ENCODE peak calls at places on chromosomes 3 and 15, in four cellular contexts. S, C, M and R are unnamed samples.

GRCh38 chr15:70250208-70251201 is 152.8 kb upstream of the TLE3 start:
- DNase-seq in C (no peak), M (no peak), S (no peak), R (no peak)

GRCh38 chr3:36926292-36926897 is 18.5 kb downstream of the TRANK1 start:
- DNase-seq in S (no peak), M (no peak), C (no peak), R (no peak)

GRCh38 chr3:120909602-120909878 is 1.5 kb downstream of the STXBP5L start:
- DNase-seq in M (no peak), C (no peak), S (peak), R (no peak)

GRCh38 chr3:192042116-192042515 is 581.2 kb downstream of the PYDC2 start:
- DNase-seq in C (no peak), S (no peak), M (no peak), R (peak)

GRCh38 chr3:127652246-127652995 is 20.3 kb upstream of the ABTB1 start:
- DNase-seq in M (peak), S (peak), C (peak), R (no peak)

GRCh38 chr15:101359365-101359947 is 64.4 kb upstream of the SNRPA1 start:
- DNase-seq in S (peak), M (no peak), C (no peak), R (no peak)

GRCh38 chr3:116446037-116446436 is 750 bp upstream of the LSAMP start:
- DNase-seq in M (no peak), S (no peak), C (no peak), R (no peak)

GRCh38 chr3:107969994-107970896 is 120.6 kb downstream of the CD47 start:
- DNase-seq in M (no peak), C (peak), S (no peak), R (no peak)

GRCh38 chr3:177300039-177300833 is 103.0 kb upstream of the TBL1XR1 start:
- DNase-seq in S (no peak), M (no peak), C (peak), R (peak)

GRCh38 chr3:106337116-106337515 is 468.3 kb upstream of the CBLB start:
- DNase-seq in S (no peak), C (no peak), M (no peak), R (no peak)
- TF ChIP-seq BRCA1 in S (no peak), C (no peak), M (no peak), R (no peak)

DNA sequence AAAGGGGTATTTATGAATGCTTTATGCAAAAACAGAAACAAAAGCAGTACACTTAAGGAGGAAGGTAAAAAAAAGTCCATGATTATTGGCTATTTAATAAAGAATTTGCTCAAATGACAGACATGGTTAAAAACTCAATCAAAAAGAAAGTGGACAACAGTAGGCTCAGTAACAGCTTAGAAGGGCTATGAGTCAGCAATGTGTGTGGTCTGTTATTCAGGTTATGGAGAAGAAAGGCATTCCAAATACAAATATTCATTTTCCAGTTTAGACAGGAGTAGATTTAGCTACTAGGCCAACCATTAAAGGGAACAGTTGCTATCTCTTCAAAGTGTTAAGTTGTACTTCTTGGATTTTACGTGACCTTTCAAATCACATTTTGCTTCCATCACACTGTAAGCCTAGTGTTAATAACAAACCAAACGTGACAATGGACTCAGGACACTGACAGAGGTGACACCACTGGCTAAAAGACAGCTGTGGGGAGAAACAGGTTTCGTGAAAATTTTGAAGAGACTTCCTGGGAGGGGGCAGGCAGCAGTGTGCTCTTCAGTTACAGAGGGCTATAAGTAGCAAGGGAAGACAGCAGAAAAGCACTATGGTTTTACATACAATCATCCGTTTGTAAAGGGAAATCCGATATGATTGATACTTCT is 41.7 kb upstream of the MYO5C start:
- DNase-seq in C (peak), M (no peak), S (no peak), R (no peak)
- TF ChIP-seq CBX5 in C (no peak), M (no peak), S (no peak), R (no peak)

GRCh38 chr3:156614642-156615511 is 59.5 kb upstream of the TIPARP start:
- DNase-seq in C (no peak), S (no peak), M (no peak), R (no peak)

GRCh38 chr3:156612906-156613305 is 58.0 kb upstream of the SSR3 start:
- DNase-seq in S (no peak), C (no peak), M (no peak), R (no peak)

GRCh38 chr3:156617781-156618180 is 56.6 kb upstream of the TIPARP start:
- DNase-seq in S (no peak), C (no peak), M (no peak), R (no peak)

GRCh38 chr3:156617145-156617544 is 57.2 kb upstream of the TIPARP start:
- DNase-seq in M (no peak), S (no peak), C (no peak), R (no peak)

DNA sequence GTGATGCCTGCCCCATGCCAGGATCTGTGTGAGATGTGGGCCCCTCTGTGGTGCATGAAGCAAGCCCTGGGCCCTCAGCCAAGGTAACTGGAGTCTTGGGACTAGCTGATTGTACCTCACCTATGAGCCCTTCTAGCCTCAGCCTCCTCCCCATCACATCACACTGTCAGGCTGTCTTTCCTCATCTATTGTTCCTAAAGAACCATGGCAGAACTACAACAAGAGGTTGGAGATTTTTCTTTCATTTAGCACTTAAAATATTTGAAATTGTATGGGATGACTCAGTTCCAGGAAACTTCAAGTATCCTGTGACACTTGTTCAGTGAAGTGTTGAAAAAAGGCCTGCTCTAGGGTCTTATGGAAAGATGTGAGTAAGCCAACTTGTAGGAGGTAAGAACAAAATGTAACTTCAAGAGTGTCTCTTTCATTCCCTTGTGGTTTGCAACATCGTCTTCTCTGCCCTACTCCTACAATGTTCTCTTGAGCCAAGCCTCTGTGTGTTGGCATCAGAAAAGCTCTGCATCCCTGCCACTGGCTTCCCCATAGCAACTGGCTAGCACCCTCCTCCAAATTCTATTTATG is 58.7 kb upstream of the TIPARP start:
- DNase-seq in C (no peak), S (no peak), M (no peak), R (no peak)
- TF ChIP-seq BRCA1 in C (no peak), S (no peak), M (no peak), R (no peak)

GRCh38 chr15:59420986-59421618 is 16.9 kb upstream of the FAM81A start:
- DNase-seq in S (peak), C (no peak), M (no peak), R (no peak)
- TF ChIP-seq CBX5 in S (no peak), C (no peak), M (no peak), R (no peak)

GRCh38 chr3:9732080-9732752 is 681 bp downstream of the BRPF1 start:
- DNase-seq in M (peak), C (no peak), S (peak), R (no peak)

GRCh38 chr3:9729419-9729818 is 2.1 kb upstream of the BRPF1 start:
- DNase-seq in S (no peak), M (no peak), C (no peak), R (no peak)

GRCh38 chr3:9730747-9731205 is 759 bp upstream of the BRPF1 start:
- DNase-seq in M (no peak), S (peak), C (no peak), R (no peak)

GRCh38 chr3:9731206-9732079 is at the start of gene BRPF1:
- DNase-seq in C (peak), S (peak), M (peak), R (peak)

GRCh38 chr3:9732753-9733115 is 1.2 kb downstream of the BRPF1 start:
- DNase-seq in M (no peak), S (no peak), C (no peak), R (no peak)
- TF ChIP-seq BRCA1 in M (no peak), S (no peak), C (no peak), R (no peak)

GRCh38 chr15:36605626-36606263 is 26.3 kb downstream of the CDIN1 start:
- DNase-seq in M (no peak), S (no peak), C (no peak), R (no peak)
- TF ChIP-seq CBX5 in M (no peak), S (no peak), C (no peak), R (no peak)

DNA sequence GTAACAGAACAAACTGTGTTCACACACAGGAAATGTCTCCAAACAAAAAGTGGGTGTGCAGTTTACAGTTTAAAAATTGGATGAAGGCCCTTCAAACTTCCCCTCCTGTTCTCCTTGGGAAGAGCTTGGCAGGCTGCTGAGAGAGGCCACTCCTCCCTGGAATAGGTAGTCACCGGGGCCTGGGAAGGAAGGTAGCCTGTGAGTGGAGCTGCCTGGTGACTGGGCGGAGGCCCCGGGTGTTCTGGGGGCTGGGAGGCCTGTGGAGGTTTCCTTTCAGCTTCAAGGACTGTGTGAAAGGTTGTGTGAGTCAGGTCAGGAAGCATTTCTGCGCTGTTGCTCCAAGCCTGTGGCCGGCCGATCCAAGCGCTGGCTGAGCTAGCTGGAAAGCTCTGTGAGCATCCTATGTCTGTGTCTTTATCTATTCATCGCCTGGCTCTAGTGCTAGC is 14.1 kb downstream of the SLCO3A1 start:
- DNase-seq in C (no peak), M (no peak), S (no peak), R (no peak)
- TF ChIP-seq BRCA1 in C (no peak), M (no peak), S (no peak), R (no peak)

DNA sequence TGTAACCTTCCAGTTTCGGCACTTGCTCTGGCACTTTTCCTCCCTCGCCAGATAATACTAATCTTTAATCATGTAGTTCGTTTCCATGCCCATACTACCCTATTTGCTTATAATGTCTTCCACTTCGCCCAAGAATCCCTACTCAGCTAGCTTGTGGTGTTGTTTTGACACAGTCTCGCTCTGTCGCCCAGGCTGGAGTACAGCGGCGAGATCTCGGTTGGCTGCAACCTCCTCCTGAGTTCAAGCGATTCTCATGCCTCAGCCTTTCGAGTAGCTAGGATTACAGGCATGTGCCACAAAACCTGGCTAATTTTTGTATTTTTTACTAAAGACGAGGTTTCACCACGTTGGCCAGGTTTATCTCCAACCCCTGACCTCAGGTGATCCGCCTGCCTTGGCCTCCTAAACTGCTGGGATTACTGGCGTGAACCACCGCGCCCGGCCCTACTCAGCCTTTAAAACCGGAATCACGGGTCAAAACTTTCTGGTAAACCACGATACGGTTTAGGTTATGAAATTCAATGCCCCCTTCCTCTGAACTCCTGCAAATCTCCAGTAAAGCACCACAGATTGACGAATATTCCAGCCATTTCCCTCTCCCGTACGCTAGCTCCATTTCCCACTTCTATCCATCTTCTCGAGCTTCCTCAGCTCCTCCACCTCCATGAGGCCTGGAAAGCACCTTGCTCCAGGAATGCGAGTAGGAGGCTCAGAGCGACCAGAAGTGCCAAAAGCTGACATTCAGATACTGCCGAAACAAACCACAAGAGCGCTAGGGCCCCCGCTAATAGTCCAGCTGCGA is 869 bp upstream of the RAD51 start:
- DNase-seq in C (peak), M (no peak), S (no peak), R (peak)
- TF ChIP-seq CBX5 in C (no peak), M (no peak), S (no peak), R (no peak)

GRCh38 chr3:99683876-99684275 is 45.5 kb downstream of the COL8A1 start:
- DNase-seq in C (no peak), M (no peak), S (no peak), R (no peak)

GRCh38 chr3:99686469-99686868 is 48.1 kb downstream of the COL8A1 start:
- DNase-seq in M (no peak), C (no peak), S (no peak), R (no peak)

GRCh38 chr3:99683465-99683864 is 45.1 kb downstream of the COL8A1 start:
- DNase-seq in S (no peak), M (no peak), C (no peak), R (no peak)

GRCh38 chr3:99684678-99685077 is 46.3 kb downstream of the COL8A1 start:
- DNase-seq in M (no peak), C (no peak), S (no peak), R (no peak)

GRCh38 chr3:99686955-99687612 is 48.7 kb downstream of the COL8A1 start:
- DNase-seq in M (peak), C (peak), S (peak), R (no peak)
- TF ChIP-seq BRCA1 in M (no peak), C (no peak), S (no peak), R (no peak)